ENCODE peak calls at places on chromosome 6, in seven cellular contexts. Z is PC-3, U is fibroblast of lung, Q is GM23338, O is trophoblast cell, E is PC-9, F is Karpas-422. R is an unnamed sample.
A peak's percentile ranks its signal among the peaks of the same experiment; 100 is the strongest.

GRCh38 chr6:37236921-37237320 is 20.7 kb upstream of the TBC1D22B start:
- DNase-seq in Z (no peak), E (peak; percentile 37), U (no peak), F (no peak), Q (no peak), O (no peak), R (no peak)

GRCh38 chr6:19557191-19557590 is 280.0 kb upstream of the ID4 start:
- DNase-seq in U (no peak), Z (no peak), E (no peak), F (no peak), O (no peak), Q (no peak), R (no peak)

GRCh38 chr6:71321344-71321743 is 32.7 kb downstream of the OGFRL1 start:
- DNase-seq in O (no peak), U (peak; percentile 11), Q (no peak), Z (peak; percentile 7), E (no peak), F (no peak), R (no peak)

GRCh38 chr6:150456902-150457643 is 88.3 kb downstream of the IYD start:
- DNase-seq in E (no peak), Q (no peak), Z (no peak), U (no peak), F (no peak), O (peak; percentile 46), R (no peak)

GRCh38 chr6:113190170-113190569 is 667.0 kb upstream of the MARCKS start:
- DNase-seq in U (peak; percentile 11), Z (peak; percentile 18), F (no peak), Q (peak; percentile 27), O (no peak), E (no peak), R (no peak)

GRCh38 chr6:5175195-5175594 is 85.6 kb downstream of the LYRM4 start:
- DNase-seq in F (peak; percentile 49), Z (peak; percentile 47), U (no peak), E (no peak), Q (peak; percentile 90), O (no peak), R (no peak)

GRCh38 chr6:144408151-144408550 is 123.0 kb downstream of the UTRN start:
- DNase-seq in E (no peak), F (no peak), Q (peak; percentile 22), U (peak; percentile 63), Z (no peak), O (no peak), R (no peak)

GRCh38 chr6:96194675-96195074 is 178.9 kb downstream of the FUT9 start:
- DNase-seq in Q (no peak), O (no peak), E (no peak), U (no peak), Z (no peak), F (no peak), R (no peak)

GRCh38 chr6:186221-186965 is 105.9 kb upstream of the DUSP22 start:
- DNase-seq in O (no peak), Z (no peak), Q (no peak), E (no peak), U (peak; percentile 25), F (no peak), R (no peak)

GRCh38 chr6:110226261-110226660 is 46.0 kb downstream of the CDC40 start:
- DNase-seq in O (no peak), U (no peak), F (no peak), Q (no peak), E (no peak), Z (no peak), R (no peak)
- H3K27ac ChIP-seq in O (no peak overlapping the region), U (no peak overlapping the region), F (no peak overlapping the region), Q (no peak overlapping the region), E (no peak overlapping the region), Z (no peak overlapping the region), R (no peak overlapping the region)

GRCh38 chr6:41547799-41548097 is 1.6 kb downstream of the FOXP4 start:
- DNase-seq in O (no peak), F (no peak), Z (peak; percentile 12), Q (peak; percentile 44), U (no peak), E (no peak), R (no peak)
- H3K4me1 ChIP-seq in O (peaks cover 22% of the 10 kb centered on the region), F (peaks cover 22% of the 10 kb centered on the region), Z (peaks cover 15% of the 10 kb centered on the region), Q (peaks cover 50% of the 10 kb centered on the region), U (peaks cover 2% of the 10 kb centered on the region), E (no peaks in the 10 kb centered on the region), R (peaks cover 50% of the 10 kb centered on the region)

DNA sequence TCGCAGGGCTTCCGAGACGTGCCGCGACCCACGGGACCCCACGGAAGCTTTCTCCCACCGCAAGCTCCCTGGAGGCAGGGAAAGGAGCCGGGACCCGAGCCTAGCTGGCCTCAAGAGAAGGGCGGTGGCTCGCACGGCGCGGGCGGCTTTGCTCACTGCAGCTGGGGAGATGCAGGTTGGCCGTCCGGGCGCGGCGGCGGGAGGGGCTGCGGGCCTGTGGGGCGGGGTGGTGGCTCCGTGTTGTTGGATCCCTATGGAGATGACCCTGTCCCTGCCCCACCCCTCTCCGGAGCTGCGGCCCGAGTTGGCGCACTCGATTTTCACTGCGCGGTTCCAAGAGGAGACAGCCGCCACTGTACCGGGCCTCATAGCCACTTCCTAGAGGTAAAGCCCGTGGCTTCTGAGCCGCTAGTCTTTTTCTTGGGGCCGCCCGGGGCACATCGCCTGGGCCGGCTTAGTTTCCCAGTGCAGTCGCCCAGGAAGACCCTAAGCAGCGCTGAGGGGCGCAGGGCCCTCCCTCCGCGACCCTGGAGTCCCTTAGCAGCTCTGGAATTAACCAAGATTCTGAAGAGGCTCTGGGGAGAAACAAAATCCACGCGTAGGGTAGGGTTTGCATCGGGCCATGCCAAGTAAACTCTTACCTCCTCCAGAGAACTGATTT is at the start of gene ECT2L:
- DNase-seq in Z (no peak), Q (peak; percentile 92), U (peak; percentile 68), O (peak; percentile 67), E (no peak), F (no peak), R (no peak)
- H2AFZ ChIP-seq in Z (no peak within 1 kb of the TSS), Q (peak within 1 kb of the TSS; percentile 96), U (peak within 1 kb of the TSS; percentile 79), O (peak within 1 kb of the TSS; percentile 72), E (no peak within 1 kb of the TSS), F (peak within 1 kb of the TSS; percentile 83), R (no peak within 1 kb of the TSS)

GRCh38 chr6:35919085-35919826 is 1.6 kb downstream of the SRPK1 start:
- DNase-seq in F (peak; percentile 69), U (peak; percentile 56), Z (peak; percentile 63), Q (peak; percentile 52), O (no peak), E (peak; percentile 91), R (no peak)
- H3K27ac ChIP-seq in F (peak overlapping the region; percentile 39), U (no peak overlapping the region), Z (peak overlapping the region; percentile 82), Q (no peak overlapping the region), O (no peak overlapping the region), E (peak overlapping the region; percentile 74), R (peak overlapping the region; percentile 75)